ENCODE peak calls at places on chromosomes 4 and X, in five cellular contexts. Z, F, I, C and U are unnamed samples.

GRCh38 chr4:143641406-143641805 is 59.1 kb downstream of the FREM3 start:
- DNase-seq in Z (no peak), F (no peak), I (no peak), C (no peak), U (no peak)

GRCh38 chrX:153537526-153538295 is 20.3 kb downstream of the ATP2B3 start:
- DNase-seq in Z (no peak), F (no peak), I (no peak), C (no peak), U (no peak)

GRCh38 chr4:76898949-76899640 is 1.2 kb upstream of the SOWAHB start:
- DNase-seq in Z (no peak), F (no peak), I (no peak), C (no peak), U (no peak)

GRCh38 chrX:20066968-20067708 is 49.6 kb downstream of the MAP7D2 start:
- DNase-seq in Z (peak), F (peak), I (no peak), C (peak), U (no peak)

GRCh38 chrX:22652596-22652995 is 347.2 kb upstream of the DDX53 start:
- DNase-seq in Z (peak), F (peak), I (no peak), C (no peak), U (no peak)

GRCh38 chr4:7239844-7240243 is 47.5 kb downstream of the SORCS2 start:
- DNase-seq in Z (no peak), F (no peak), I (no peak), C (no peak), U (no peak)

GRCh38 chrX:111164728-111165127 is 68.7 kb downstream of the PAK3 start:
- DNase-seq in Z (no peak), F (no peak), I (no peak), C (no peak), U (no peak)

GRCh38 chr4:123116412-123116811 is 194.0 kb upstream of the NUDT6 start:
- DNase-seq in Z (no peak), F (no peak), I (no peak), C (no peak), U (no peak)

GRCh38 chr4:41745292-41746024 is 3.1 kb downstream of the PHOX2B start:
- DNase-seq in Z (no peak), F (no peak), I (no peak), C (no peak), U (no peak)

GRCh38 chr4:10114607-10115006 is 2.0 kb downstream of the WDR1 start:
- DNase-seq in Z (no peak), F (no peak), I (no peak), C (no peak), U (no peak)

GRCh38 chr4:8666581-8666980 is 74.0 kb downstream of the CPZ start:
- DNase-seq in Z (no peak), F (no peak), I (no peak), C (no peak), U (no peak)

GRCh38 chrX:28880136-28880535 is 292.9 kb downstream of the IL1RAPL1 start:
- DNase-seq in Z (no peak), F (no peak), I (no peak), C (no peak), U (no peak)

GRCh38 chr4:1939664-1940509 is 68.7 kb downstream of the NSD2 start:
- DNase-seq in Z (no peak), F (no peak), I (no peak), C (peak), U (no peak)

GRCh38 chrX:73127700-73128241 is 48.5 kb upstream of the PABPC1L2A start:
- DNase-seq in Z (peak), F (peak), I (no peak), C (peak), U (no peak)

GRCh38 chrX:20498851-20499635 is 232.3 kb upstream of the RPS6KA3 start:
- DNase-seq in Z (no peak), F (no peak), I (no peak), C (no peak), U (no peak)

GRCh38 chr4:150938417-150938816 is 76.7 kb downstream of the LRBA start:
- DNase-seq in Z (no peak), F (no peak), I (no peak), C (no peak), U (no peak)

GRCh38 chrX:74370482-74370881 is 50.8 kb upstream of the SLC16A2 start:
- DNase-seq in Z (no peak), F (no peak), I (no peak), C (no peak), U (no peak)

GRCh38 chr4:52961666-52962412 is 99.7 kb downstream of the RASL11B start:
- DNase-seq in Z (no peak), F (no peak), I (no peak), C (no peak), U (no peak)

GRCh38 chr4:122827258-122827887 is 742 bp downstream of the FGF2 start:
- DNase-seq in Z (peak), F (peak), I (no peak), C (peak), U (peak)

GRCh38 chrX:88982183-88982582 is 235.2 kb downstream of the CPXCR1 start:
- DNase-seq in Z (no peak), F (no peak), I (no peak), C (no peak), U (no peak)

GRCh38 chr4:155433636-155434360 is 57.0 kb upstream of the MAP9 start:
- DNase-seq in Z (no peak), F (no peak), I (no peak), C (peak), U (no peak)

GRCh38 chr4:121408-122084 is 2.8 kb upstream of the ZNF718 start:
- DNase-seq in Z (no peak), F (no peak), I (no peak), C (no peak), U (no peak)

GRCh38 chrX:139738581-139738980 is 30.6 kb upstream of the MCF2 start:
- DNase-seq in Z (no peak), F (no peak), I (no peak), C (peak), U (no peak)

GRCh38 chr4:159105761-159106243 is 2.9 kb downstream of the RAPGEF2 start:
- DNase-seq in Z (no peak), F (peak), I (no peak), C (peak), U (no peak)

GRCh38 chr4:7663075-7663541 is 228.4 kb upstream of the PSAPL1 start:
- DNase-seq in Z (no peak), F (no peak), I (no peak), C (peak), U (no peak)

GRCh38 chrX:13658602-13659001 is 5.7 kb downstream of the TCEANC start:
- DNase-seq in Z (no peak), F (peak), I (no peak), C (peak), U (no peak)

GRCh38 chr4:87839309-87839946 is 6.7 kb downstream of the MEPE start:
- DNase-seq in Z (peak), F (peak), I (no peak), C (peak), U (no peak)

GRCh38 chrX:49249071-49249470 is 13.8 kb downstream of the CCDC22 start:
- DNase-seq in Z (no peak), F (no peak), I (no peak), C (no peak), U (no peak)

GRCh38 chrX:153556767-153557166 is 39.3 kb downstream of the ATP2B3 start:
- DNase-seq in Z (no peak), F (no peak), I (no peak), C (no peak), U (no peak)